ENCODE peak calls at places on chromosomes 5 and 9, in four cellular contexts. P, Q, N and Y are unnamed samples.

GRCh38 chr5:112125910-112126309 is 293.2 kb downstream of the EPB41L4A start:
- DNase-seq in Q (no peak), N (no peak), P (no peak), Y (no peak)

GRCh38 chr9:27528278-27528885 is 1.2 kb downstream of the MOB3B start:
- DNase-seq in N (peak; percentile 74), P (no peak), Q (peak; percentile 92), Y (peak; percentile 75)

GRCh38 chr9:15160673-15161072 is 146.3 kb downstream of the TTC39B start:
- DNase-seq in P (no peak), Q (no peak), N (no peak), Y (no peak)

GRCh38 chr5:154058055-154059038 is 19.6 kb downstream of the MFAP3 start:
- DNase-seq in P (peak; percentile 52), N (peak; percentile 57), Q (no peak), Y (no peak)

GRCh38 chr9:130114741-130115140 is 57.5 kb upstream of the NCS1 start:
- DNase-seq in Q (no peak), N (no peak), P (no peak), Y (no peak)

GRCh38 chr5:56668996-56669395 is 146.4 kb upstream of the MAP3K1 start:
- DNase-seq in Q (no peak), P (no peak), N (no peak), Y (peak; percentile 39)

GRCh38 chr9:127904518-127904887 is 5.1 kb upstream of the ST6GALNAC6 start:
- DNase-seq in N (peak; percentile 49), Q (peak; percentile 64), P (no peak), Y (peak; percentile 74)

GRCh38 chr5:84436866-84437265 is 52.2 kb upstream of the EDIL3 start:
- DNase-seq in P (no peak), Q (no peak), N (no peak), Y (no peak)

GRCh38 chr9:108151161-108151586 is 661.6 kb upstream of the KLF4 start:
- DNase-seq in P (no peak), Q (no peak), N (peak; percentile 62), Y (no peak)

GRCh38 chr9:21027295-21027694 is 4.1 kb downstream of the HACD4 start:
- DNase-seq in P (no peak), N (peak; percentile 17), Q (no peak), Y (no peak)

GRCh38 chr9:136493567-136493971 is 10.7 kb upstream of the SEC16A start:
- DNase-seq in Q (no peak), P (no peak), N (no peak), Y (no peak)

GRCh38 chr5:181242031-181242451 is 1.7 kb downstream of the RACK1 start:
- DNase-seq in P (no peak), N (peak; percentile 35), Q (no peak), Y (no peak)

GRCh38 chr5:120368923-120369715 is 95.0 kb upstream of the PRR16 start:
- DNase-seq in Q (peak; percentile 90), N (no peak), P (no peak), Y (no peak)

GRCh38 chr9:95666785-95667155 is 150.0 kb upstream of the PTCH1 start:
- DNase-seq in Q (no peak), P (no peak), N (no peak), Y (no peak)

GRCh38 chr9:4615251-4615650 is 46.8 kb upstream of the PLPP6 start:
- DNase-seq in N (peak; percentile 84), Q (no peak), P (no peak), Y (no peak)

GRCh38 chr9:133485531-133486260 is 6.8 kb upstream of the SLC2A6 start:
- DNase-seq in Q (no peak), P (no peak), N (no peak), Y (no peak)

GRCh38 chr9:69029535-69029934 is 6.0 kb upstream of the FXN start:
- DNase-seq in N (no peak), P (no peak), Q (no peak), Y (no peak)

GRCh38 chr9:96020822-96021615 is 145.5 kb downstream of the ERCC6L2 start:
- DNase-seq in Q (peak; percentile 36), N (peak; percentile 25), P (no peak), Y (no peak)

GRCh38 chr9:70130266-70130665 is 86.6 kb downstream of the MAMDC2 start:
- DNase-seq in Q (no peak), N (no peak), P (no peak), Y (no peak)

GRCh38 chr9:7056237-7056636 is 298.5 kb downstream of the KDM4C start:
- DNase-seq in P (no peak), Q (no peak), N (no peak), Y (no peak)

GRCh38 chr9:129495422-129496186 is 125.3 kb downstream of the C9orf50 start:
- DNase-seq in Q (peak; percentile 96), N (peak; percentile 92), P (peak; percentile 82), Y (peak; percentile 93)

GRCh38 chr9:80995759-80996158 is 693.6 kb downstream of the TLE1 start:
- DNase-seq in Q (no peak), N (peak; percentile 44), P (no peak), Y (no peak)

GRCh38 chr9:112339886-112340285 is 6.5 kb upstream of the PTBP3 start:
- DNase-seq in N (no peak), P (no peak), Q (no peak), Y (no peak)

GRCh38 chr9:128120061-128120740 is 7.3 kb downstream of the PTGES2 start:
- DNase-seq in Q (no peak), N (no peak), P (no peak), Y (no peak)

GRCh38 chr5:57698785-57699184 is 216.2 kb upstream of the ACTBL2 start:
- DNase-seq in P (peak; percentile 76), N (no peak), Q (no peak), Y (no peak)

GRCh38 chr9:83544002-83544698 is 5.9 kb upstream of the FRMD3 start:
- DNase-seq in P (peak; percentile 42), Q (peak; percentile 48), N (peak; percentile 87), Y (no peak)

GRCh38 chr5:14413331-14413750 is 168.3 kb upstream of the OTULINL start:
- DNase-seq in P (no peak), N (no peak), Q (no peak), Y (no peak)

GRCh38 chr5:40437452-40437861 is 242.3 kb upstream of the PTGER4 start:
- DNase-seq in N (peak; percentile 57), P (no peak), Q (no peak), Y (no peak)

GRCh38 chr9:98185611-98186171 is 6.7 kb downstream of the CORO2A start:
- DNase-seq in Q (no peak), P (no peak), N (peak; percentile 31), Y (no peak)

GRCh38 chr5:179863449-179864085 is 5.0 kb upstream of the MRNIP start:
- DNase-seq in P (no peak), N (no peak), Q (no peak), Y (no peak)

GRCh38 chr5:44887722-44888121 is 79.0 kb downstream of the MRPS30 start:
- DNase-seq in Q (no peak), P (no peak), N (no peak), Y (no peak)

GRCh38 chr5:173453167-173453566 is 125.0 kb upstream of the STC2 start:
- DNase-seq in P (no peak), N (no peak), Q (no peak), Y (no peak)

GRCh38 chr5:171750316-171750788 is 35.3 kb upstream of the SMIM23 start:
- DNase-seq in N (peak; percentile 8), Q (peak; percentile 21), P (peak; percentile 8), Y (no peak)

GRCh38 chr5:137737349-137738256 is 1.7 kb upstream of the KLHL3 start:
- DNase-seq in Q (peak; percentile 63), N (peak; percentile 98), P (no peak), Y (no peak)

GRCh38 chr5:137733011-137733410 is 2.9 kb downstream of the KLHL3 start:
- DNase-seq in N (no peak), P (no peak), Q (no peak), Y (no peak)

GRCh38 chr5:137734962-137735530 is 843 bp downstream of the KLHL3 start:
- DNase-seq in Q (peak; percentile 55), P (no peak), N (peak; percentile 70), Y (peak; percentile 39)

GRCh38 chr5:137733922-137734695 is 1.8 kb downstream of the KLHL3 start:
- DNase-seq in P (no peak), N (peak; percentile 37), Q (no peak), Y (no peak)

GRCh38 chr5:137735531-137736284 is at the start of gene KLHL3:
- DNase-seq in N (peak; percentile 70), P (no peak), Q (peak; percentile 48), Y (no peak)
- TF ChIP-seq CTCF in N (no peak), P (no peak), Q (no peak), Y (no peak)

DNA sequence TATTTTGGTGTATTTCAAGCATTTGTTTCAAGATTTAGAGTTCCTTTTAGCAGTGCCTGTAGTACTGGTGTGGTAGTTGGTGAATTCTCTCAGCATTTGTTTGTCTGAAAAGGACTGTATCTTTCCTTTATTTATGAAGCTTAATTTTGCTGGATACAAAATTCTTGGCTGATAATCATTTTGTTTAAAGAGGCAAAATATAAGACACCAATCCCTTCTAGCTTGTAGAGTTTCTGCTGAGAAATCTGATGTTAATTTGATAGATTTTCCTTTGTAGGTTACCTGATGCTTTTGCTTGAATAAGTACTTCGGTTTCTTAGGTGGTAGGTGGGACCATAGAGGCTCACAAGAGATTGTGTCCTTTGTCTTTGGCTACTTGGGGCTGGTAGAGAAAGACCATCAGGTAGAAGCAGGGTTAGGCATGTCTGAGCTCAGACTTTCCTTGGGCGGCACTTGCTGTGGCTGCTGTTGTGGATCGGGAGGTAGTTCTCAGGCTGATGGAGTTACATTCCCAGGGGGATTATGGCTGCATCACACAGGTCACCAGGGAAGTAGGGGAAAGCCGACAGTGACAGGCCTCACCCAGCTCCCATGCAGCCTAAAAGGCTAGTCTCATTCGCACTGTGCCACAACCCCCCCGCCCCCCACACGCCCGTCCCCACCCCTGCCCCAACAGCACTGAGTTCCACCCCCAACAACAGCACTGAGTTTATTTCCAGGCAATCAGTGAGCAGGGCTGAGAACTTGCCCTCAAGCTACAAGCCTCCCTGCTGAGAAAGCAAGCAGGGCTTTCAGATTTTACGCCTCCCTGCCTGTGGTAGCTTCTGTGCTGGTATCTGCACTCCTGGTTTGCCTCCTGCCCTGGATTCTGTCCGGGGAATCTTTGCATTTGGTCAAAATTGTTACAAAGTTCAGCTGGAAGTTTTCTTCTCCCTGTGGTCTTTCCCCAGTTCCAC is 127.1 kb upstream of the GLRA1 start:
- DNase-seq in P (no peak), Q (no peak), N (no peak), Y (no peak)
- H3K4me1 ChIP-seq in P (no peaks in the 10 kb centered on the region), Q (no peaks in the 10 kb centered on the region), N (no peaks in the 10 kb centered on the region), Y (no peaks in the 10 kb centered on the region)

GRCh38 chr9:12699529-12699928 is 6.3 kb downstream of the TYRP1 start:
- DNase-seq in N (peak; percentile 79), P (no peak), Q (no peak), Y (no peak)

GRCh38 chr9:12698986-12699385 is 5.8 kb downstream of the TYRP1 start:
- DNase-seq in Q (no peak), P (no peak), N (peak; percentile 45), Y (no peak)

GRCh38 chr9:12705738-12706391 is 12.7 kb downstream of the TYRP1 start:
- DNase-seq in N (no peak), Q (no peak), P (no peak), Y (no peak)

GRCh38 chr9:12703996-12704395 is 10.8 kb downstream of the TYRP1 start:
- DNase-seq in Q (no peak), P (no peak), N (no peak), Y (no peak)

GRCh38 chr9:12702160-12702758 is 9.1 kb downstream of the TYRP1 start:
- DNase-seq in N (peak; percentile 91), Q (peak; percentile 50), P (peak; percentile 56), Y (peak; percentile 16)
- TF ChIP-seq CTCF in N (peak; percentile 64), Q (peak; percentile 56), P (peak; percentile 77), Y (peak; percentile 54)

GRCh38 chr9:104984121-104984520 is 56.2 kb upstream of the ABCA1 start:
- DNase-seq in N (no peak), P (no peak), Q (no peak), Y (no peak)
- H3K4me1 ChIP-seq in N (no peaks in the 10 kb centered on the region), P (no peaks in the 10 kb centered on the region), Q (no peaks in the 10 kb centered on the region), Y (no peaks in the 10 kb centered on the region)